ENCODE peak calls at places on chromosomes 12 and 14, in eight cellular contexts. One of them, this sample, is unnamed.

GRCh38 chr14:61489932-61490331 is 168.6 kb downstream of the PRKCH start:
- DNase-seq in skeletal muscle cell: no peak
- DNase-seq in GM19239: no peak
- DNase-seq in cerebellum: no peak
- DNase-seq in SK-N-SH: no peak
- DNase-seq in NCI-H1436: no peak
- DNase-seq in endothelial cell: no peak
- DNase-seq in glutamatergic neuron: no peak
- DNase-seq in this sample: no peak

GRCh38 chr12:94073441-94074051 is 74.8 kb upstream of the PLXNC1 start:
- DNase-seq in skeletal muscle cell: no peak
- DNase-seq in glutamatergic neuron: peak; percentile 16
- DNase-seq in endothelial cell: no peak
- DNase-seq in GM19239: no peak
- DNase-seq in cerebellum: peak; percentile 43
- DNase-seq in SK-N-SH: no peak
- DNase-seq in NCI-H1436: no peak
- DNase-seq in this sample: no peak

GRCh38 chr12:92244036-92244435 is 98.4 kb upstream of the BTG1 start:
- DNase-seq in cerebellum: peak; percentile 79
- DNase-seq in skeletal muscle cell: peak; percentile 79
- DNase-seq in endothelial cell: no peak
- DNase-seq in GM19239: no peak
- DNase-seq in SK-N-SH: no peak
- DNase-seq in glutamatergic neuron: no peak
- DNase-seq in NCI-H1436: no peak
- DNase-seq in this sample: no peak

GRCh38 chr14:68659021-68659931 is 133.6 kb downstream of the ZFP36L1 start:
- DNase-seq in glutamatergic neuron: no peak
- DNase-seq in endothelial cell: no peak
- DNase-seq in cerebellum: no peak
- DNase-seq in skeletal muscle cell: no peak
- DNase-seq in NCI-H1436: no peak
- DNase-seq in SK-N-SH: no peak
- DNase-seq in GM19239: no peak
- DNase-seq in this sample: no peak

GRCh38 chr14:58151264-58151700 is 731 bp downstream of the ARMH4 start:
- DNase-seq in skeletal muscle cell: no peak
- DNase-seq in glutamatergic neuron: peak; percentile 27
- DNase-seq in endothelial cell: peak; percentile 11
- DNase-seq in NCI-H1436: no peak
- DNase-seq in cerebellum: peak; percentile 30
- DNase-seq in SK-N-SH: peak; percentile 27
- DNase-seq in GM19239: no peak
- DNase-seq in this sample: no peak

GRCh38 chr14:61607570-61608244 is 87.6 kb upstream of the HIF1A start:
- DNase-seq in endothelial cell: peak; percentile 15
- DNase-seq in SK-N-SH: peak; percentile 66
- DNase-seq in skeletal muscle cell: no peak
- DNase-seq in glutamatergic neuron: peak; percentile 58
- DNase-seq in GM19239: no peak
- DNase-seq in cerebellum: no peak
- DNase-seq in NCI-H1436: no peak
- DNase-seq in this sample: no peak

GRCh38 chr14:78164226-78164853 is 5.8 kb upstream of the NRXN3 start:
- DNase-seq in glutamatergic neuron: peak; percentile 79
- DNase-seq in NCI-H1436: peak; percentile 50
- DNase-seq in endothelial cell: peak; percentile 75
- DNase-seq in cerebellum: no peak
- DNase-seq in GM19239: peak; percentile 9
- DNase-seq in skeletal muscle cell: no peak
- DNase-seq in SK-N-SH: peak; percentile 61
- DNase-seq in this sample: no peak

GRCh38 chr14:102768223-102769048 is 8.8 kb upstream of the TRAF3 start:
- DNase-seq in GM19239: no peak
- DNase-seq in glutamatergic neuron: no peak
- DNase-seq in NCI-H1436: no peak
- DNase-seq in skeletal muscle cell: no peak
- DNase-seq in endothelial cell: no peak
- DNase-seq in SK-N-SH: no peak
- DNase-seq in cerebellum: no peak
- DNase-seq in this sample: no peak

GRCh38 chr12:33663000-33663654 is 223.5 kb upstream of the SYT10 start:
- DNase-seq in GM19239: no peak
- DNase-seq in skeletal muscle cell: no peak
- DNase-seq in SK-N-SH: no peak
- DNase-seq in cerebellum: no peak
- DNase-seq in glutamatergic neuron: no peak
- DNase-seq in NCI-H1436: no peak
- DNase-seq in endothelial cell: no peak
- DNase-seq in this sample: no peak

GRCh38 chr14:75831971-75832370 is 149.8 kb downstream of the TGFB3 start:
- DNase-seq in SK-N-SH: no peak
- DNase-seq in GM19239: no peak
- DNase-seq in glutamatergic neuron: no peak
- DNase-seq in cerebellum: no peak
- DNase-seq in skeletal muscle cell: no peak
- DNase-seq in endothelial cell: no peak
- DNase-seq in NCI-H1436: no peak
- DNase-seq in this sample: no peak

GRCh38 chr14:63910593-63911363 is 58.0 kb downstream of the SYNE2 start:
- DNase-seq in GM19239: no peak
- DNase-seq in glutamatergic neuron: no peak
- DNase-seq in NCI-H1436: no peak
- DNase-seq in endothelial cell: no peak
- DNase-seq in skeletal muscle cell: no peak
- DNase-seq in SK-N-SH: peak; percentile 32
- DNase-seq in cerebellum: no peak
- DNase-seq in this sample: no peak

GRCh38 chr12:108253540-108253939 is 85.6 kb downstream of the CMKLR1 start:
- DNase-seq in endothelial cell: peak; percentile 26
- DNase-seq in GM19239: no peak
- DNase-seq in skeletal muscle cell: no peak
- DNase-seq in SK-N-SH: peak; percentile 70
- DNase-seq in NCI-H1436: no peak
- DNase-seq in glutamatergic neuron: no peak
- DNase-seq in cerebellum: peak; percentile 62
- DNase-seq in this sample: no peak